ENCODE peak calls at places on chromosomes 3 and 15, in nine cellular contexts. H is AG10803; L is lower leg skin; B is body of pancreas; N is ovary; E is occipital lobe; M is activated CD4-positive, alpha-beta memory T cell treated with anti-CD3 and anti-CD28 coated beads for 36 hours; D is WTC11; Y is CD8-positive, alpha-beta memory T cell. J is an unnamed sample.

GRCh38 chr15:66859688-66860253 is 157.7 kb downstream of the SMAD6 start:
- DNase-seq in H (no peak), L (peak), B (no peak), N (no peak), E (no peak), M (no peak), D (no peak), Y (no peak), J (no peak)

GRCh38 chr15:92693922-92694331 is 38.4 kb upstream of the FAM174B start:
- DNase-seq in H (peak), L (no peak), B (no peak), N (no peak), E (no peak), M (no peak), D (peak), Y (no peak), J (no peak)

GRCh38 chr3:87867001-87867400 is 191.8 kb downstream of the CGGBP1 start:
- DNase-seq in H (peak), L (no peak), B (no peak), N (no peak), E (no peak), M (no peak), D (no peak), Y (no peak), J (no peak)

GRCh38 chr15:90265271-90266060 is at the start of gene NGRN:
- DNase-seq in H (peak), L (peak), B (peak), N (peak), E (peak), M (peak), D (peak), Y (peak), J (peak)

GRCh38 chr3:188153498-188153948 is 434 bp upstream of the LPP start:
- DNase-seq in H (peak), L (peak), B (peak), N (peak), E (peak), M (peak), D (peak), Y (peak), J (no peak)

GRCh38 chr3:43181202-43181910 is 75.5 kb upstream of the POMGNT2 start:
- DNase-seq in H (no peak), L (no peak), B (no peak), N (no peak), E (no peak), M (peak), D (no peak), Y (peak), J (no peak)

GRCh38 chr3:8869613-8870012 is 93.7 kb downstream of the RAD18 start:
- DNase-seq in H (peak), L (no peak), B (no peak), N (no peak), E (no peak), M (no peak), D (no peak), Y (no peak), J (no peak)

GRCh38 chr15:40894689-40895308 is 549 bp downstream of the VPS18 start:
- DNase-seq in H (peak), L (no peak), B (peak), N (peak), E (no peak), M (peak), D (peak), Y (peak), J (peak)

GRCh38 chr3:67521053-67521646 is 133.3 kb downstream of the SUCLG2 start:
- DNase-seq in H (no peak), L (no peak), B (no peak), N (no peak), E (no peak), M (no peak), D (no peak), Y (no peak), J (no peak)

GRCh38 chr3:21484323-21485154 is 266.5 kb downstream of the ZNF385D start:
- DNase-seq in H (peak), L (no peak), B (peak), N (peak), E (no peak), M (peak), D (peak), Y (no peak), J (no peak)

GRCh38 chr15:70376929-70377691 is 279.4 kb upstream of the TLE3 start:
- DNase-seq in H (peak), L (peak), B (peak), N (peak), E (peak), M (no peak), D (no peak), Y (no peak), J (peak)

GRCh38 chr15:29133791-29134190 is 135.8 kb downstream of the NSMCE3 start:
- DNase-seq in H (no peak), L (no peak), B (no peak), N (no peak), E (no peak), M (no peak), D (no peak), Y (no peak), J (no peak)

GRCh38 chr3:4782095-4782494 is 197.1 kb upstream of the BHLHE40 start:
- DNase-seq in H (no peak), L (no peak), B (no peak), N (no peak), E (no peak), M (no peak), D (no peak), Y (no peak), J (no peak)

GRCh38 chr3:53062905-53063304 is 17.0 kb upstream of the SFMBT1 start:
- DNase-seq in H (no peak), L (peak), B (no peak), N (no peak), E (no peak), M (no peak), D (no peak), Y (no peak), J (no peak)

GRCh38 chr3:52531636-52532516 is 1.8 kb downstream of the NT5DC2 start:
- DNase-seq in H (no peak), L (peak), B (no peak), N (no peak), E (no peak), M (no peak), D (no peak), Y (no peak), J (peak)

GRCh38 chr15:34132881-34133280 is 31.0 kb downstream of the PGBD4 start:
- DNase-seq in H (no peak), L (no peak), B (no peak), N (no peak), E (no peak), M (no peak), D (no peak), Y (no peak), J (no peak)

GRCh38 chr15:66071621-66072295 is 181.8 kb downstream of the MEGF11 start:
- DNase-seq in H (peak), L (no peak), B (no peak), N (no peak), E (no peak), M (no peak), D (no peak), Y (no peak), J (no peak)

GRCh38 chr3:161423911-161424522 is 52.7 kb upstream of the SPTSSB start:
- DNase-seq in H (peak), L (no peak), B (no peak), N (no peak), E (no peak), M (no peak), D (no peak), Y (peak), J (no peak)

GRCh38 chr15:40927497-40928346 is 1.4 kb upstream of the DLL4 start:
- DNase-seq in H (no peak), L (no peak), B (no peak), N (no peak), E (no peak), M (peak), D (no peak), Y (no peak), J (no peak)